ENCODE peak calls at places on chromosomes 7 and 10, in ten cellular contexts. One of them, this sample, is unnamed.

GRCh38 chr10:71747808-71748523 is 25.4 kb downstream of the VSIR start:
- DNase-seq in EL: no peak
- DNase-seq in DMS153: no peak
- DNase-seq in effector memory CD8-positive, alpha-beta T cell: no peak
- DNase-seq in effector CD4-positive, alpha-beta T cell: no peak
- DNase-seq in small intestine: no peak
- DNase-seq in stimulated activated CD4-positive, alpha-beta T cell treated with anti-CD3 and anti-CD28 coated beads, Interleukin-12 subunit alpha, Interleukin-12 subunit beta, amount 100 ng/mL, for 24 hours: no peak
- DNase-seq in anterior cingulate cortex: no peak
- DNase-seq in amygdala: no peak
- DNase-seq in GM10248: peak; percentile 69
- DNase-seq in this sample: peak; percentile 71

GRCh38 chr7:88262562-88262961 is 42.7 kb upstream of the SRI start:
- DNase-seq in GM10248: no peak
- DNase-seq in effector memory CD8-positive, alpha-beta T cell: no peak
- DNase-seq in EL: no peak
- DNase-seq in small intestine: no peak
- DNase-seq in anterior cingulate cortex: no peak
- DNase-seq in DMS153: no peak
- DNase-seq in effector CD4-positive, alpha-beta T cell: no peak
- DNase-seq in stimulated activated CD4-positive, alpha-beta T cell treated with anti-CD3 and anti-CD28 coated beads, Interleukin-12 subunit alpha, Interleukin-12 subunit beta, amount 100 ng/mL, for 24 hours: no peak
- DNase-seq in amygdala: no peak
- DNase-seq in this sample: no peak

GRCh38 chr10:70679498-70679897 is 7.2 kb downstream of the ADAMTS14 start:
- DNase-seq in GM10248: no peak
- DNase-seq in small intestine: no peak
- DNase-seq in stimulated activated CD4-positive, alpha-beta T cell treated with anti-CD3 and anti-CD28 coated beads, Interleukin-12 subunit alpha, Interleukin-12 subunit beta, amount 100 ng/mL, for 24 hours: no peak
- DNase-seq in EL: peak; percentile 81
- DNase-seq in effector CD4-positive, alpha-beta T cell: no peak
- DNase-seq in effector memory CD8-positive, alpha-beta T cell: no peak
- DNase-seq in amygdala: no peak
- DNase-seq in DMS153: no peak
- DNase-seq in anterior cingulate cortex: no peak
- DNase-seq in this sample: no peak

GRCh38 chr7:913736-914520 is 37.6 kb downstream of the GET4 start:
- DNase-seq in anterior cingulate cortex: peak; percentile 33
- DNase-seq in DMS153: peak; percentile 71
- DNase-seq in amygdala: peak; percentile 78
- DNase-seq in EL: no peak
- DNase-seq in effector memory CD8-positive, alpha-beta T cell: no peak
- DNase-seq in GM10248: no peak
- DNase-seq in small intestine: peak; percentile 98
- DNase-seq in effector CD4-positive, alpha-beta T cell: no peak
- DNase-seq in stimulated activated CD4-positive, alpha-beta T cell treated with anti-CD3 and anti-CD28 coated beads, Interleukin-12 subunit alpha, Interleukin-12 subunit beta, amount 100 ng/mL, for 24 hours: no peak
- DNase-seq in this sample: no peak

GRCh38 chr7:29614229-29614628 is 50.6 kb downstream of the PRR15 start:
- DNase-seq in GM10248: no peak
- DNase-seq in effector CD4-positive, alpha-beta T cell: no peak
- DNase-seq in small intestine: no peak
- DNase-seq in DMS153: no peak
- DNase-seq in stimulated activated CD4-positive, alpha-beta T cell treated with anti-CD3 and anti-CD28 coated beads, Interleukin-12 subunit alpha, Interleukin-12 subunit beta, amount 100 ng/mL, for 24 hours: no peak
- DNase-seq in EL: no peak
- DNase-seq in effector memory CD8-positive, alpha-beta T cell: no peak
- DNase-seq in amygdala: no peak
- DNase-seq in anterior cingulate cortex: no peak
- DNase-seq in this sample: no peak

GRCh38 chr10:88965016-88965415 is 12.4 kb upstream of the ACTA2 start:
- DNase-seq in GM10248: no peak
- DNase-seq in anterior cingulate cortex: no peak
- DNase-seq in effector CD4-positive, alpha-beta T cell: no peak
- DNase-seq in DMS153: no peak
- DNase-seq in amygdala: no peak
- DNase-seq in stimulated activated CD4-positive, alpha-beta T cell treated with anti-CD3 and anti-CD28 coated beads, Interleukin-12 subunit alpha, Interleukin-12 subunit beta, amount 100 ng/mL, for 24 hours: no peak
- DNase-seq in EL: peak; percentile 29
- DNase-seq in effector memory CD8-positive, alpha-beta T cell: no peak
- DNase-seq in small intestine: no peak
- DNase-seq in this sample: no peak

GRCh38 chr7:128105228-128106022 is 74.2 kb upstream of the LRRC4 start:
- DNase-seq in EL: no peak
- DNase-seq in effector memory CD8-positive, alpha-beta T cell: no peak
- DNase-seq in stimulated activated CD4-positive, alpha-beta T cell treated with anti-CD3 and anti-CD28 coated beads, Interleukin-12 subunit alpha, Interleukin-12 subunit beta, amount 100 ng/mL, for 24 hours: no peak
- DNase-seq in DMS153: no peak
- DNase-seq in amygdala: no peak
- DNase-seq in effector CD4-positive, alpha-beta T cell: no peak
- DNase-seq in anterior cingulate cortex: no peak
- DNase-seq in small intestine: no peak
- DNase-seq in GM10248: no peak
- DNase-seq in this sample: no peak

GRCh38 chr7:129980667-129981066 is 27.9 kb upstream of the UBE2H start:
- DNase-seq in DMS153: no peak
- DNase-seq in small intestine: no peak
- DNase-seq in amygdala: no peak
- DNase-seq in effector CD4-positive, alpha-beta T cell: no peak
- DNase-seq in EL: no peak
- DNase-seq in GM10248: no peak
- DNase-seq in effector memory CD8-positive, alpha-beta T cell: no peak
- DNase-seq in stimulated activated CD4-positive, alpha-beta T cell treated with anti-CD3 and anti-CD28 coated beads, Interleukin-12 subunit alpha, Interleukin-12 subunit beta, amount 100 ng/mL, for 24 hours: no peak
- DNase-seq in anterior cingulate cortex: no peak
- DNase-seq in this sample: no peak

GRCh38 chr7:50206521-50207250 is 97.8 kb upstream of the IKZF1 start:
- DNase-seq in stimulated activated CD4-positive, alpha-beta T cell treated with anti-CD3 and anti-CD28 coated beads, Interleukin-12 subunit alpha, Interleukin-12 subunit beta, amount 100 ng/mL, for 24 hours: peak; percentile 52
- DNase-seq in anterior cingulate cortex: no peak
- DNase-seq in EL: no peak
- DNase-seq in effector CD4-positive, alpha-beta T cell: peak; percentile 68
- DNase-seq in GM10248: no peak
- DNase-seq in small intestine: peak; percentile 24
- DNase-seq in effector memory CD8-positive, alpha-beta T cell: peak; percentile 30
- DNase-seq in amygdala: no peak
- DNase-seq in DMS153: no peak
- DNase-seq in this sample: peak; percentile 78

GRCh38 chr10:178208-178607 is 43.0 kb downstream of the ZMYND11 start:
- DNase-seq in small intestine: peak; percentile 31
- DNase-seq in effector CD4-positive, alpha-beta T cell: no peak
- DNase-seq in amygdala: no peak
- DNase-seq in effector memory CD8-positive, alpha-beta T cell: no peak
- DNase-seq in DMS153: no peak
- DNase-seq in GM10248: no peak
- DNase-seq in EL: peak; percentile 39
- DNase-seq in stimulated activated CD4-positive, alpha-beta T cell treated with anti-CD3 and anti-CD28 coated beads, Interleukin-12 subunit alpha, Interleukin-12 subunit beta, amount 100 ng/mL, for 24 hours: no peak
- DNase-seq in anterior cingulate cortex: no peak
- DNase-seq in this sample: peak; percentile 36

GRCh38 chr7:150371131-150371995 is 2.7 kb downstream of the REPIN1 start:
- DNase-seq in small intestine: no peak
- DNase-seq in GM10248: no peak
- DNase-seq in EL: no peak
- DNase-seq in effector memory CD8-positive, alpha-beta T cell: no peak
- DNase-seq in amygdala: no peak
- DNase-seq in stimulated activated CD4-positive, alpha-beta T cell treated with anti-CD3 and anti-CD28 coated beads, Interleukin-12 subunit alpha, Interleukin-12 subunit beta, amount 100 ng/mL, for 24 hours: no peak
- DNase-seq in DMS153: no peak
- DNase-seq in effector CD4-positive, alpha-beta T cell: no peak
- DNase-seq in anterior cingulate cortex: no peak
- DNase-seq in this sample: no peak

This sample was measured in Jurkat, Clone E6-1.